ENCODE peak calls at places on chromosome 15, in five cellular contexts. J, D, G, Z and V are unnamed samples.

GRCh38 chr15:48858401-48858800 is 19.5 kb upstream of the EID1 start:
- DNase-seq in J (peak), G (peak), Z (no peak), D (peak), V (no peak)

GRCh38 chr15:48945386-48945785 is 18.3 kb downstream of the SHC4 start:
- DNase-seq in G (no peak), Z (no peak), J (no peak), D (no peak), V (no peak)

GRCh38 chr15:101437618-101438481 is 51.7 kb downstream of the PCSK6 start:
- DNase-seq in Z (no peak), D (no peak), G (no peak), J (no peak), V (no peak)

GRCh38 chr15:52331490-52332240 is 36.1 kb upstream of the MYO5C start:
- DNase-seq in J (no peak), D (no peak), G (peak), Z (no peak), V (no peak)

GRCh38 chr15:50176869-50177268 is 5.1 kb upstream of the SLC27A2 start:
- DNase-seq in G (peak), Z (no peak), D (no peak), J (no peak), V (no peak)

GRCh38 chr15:63466378-63467192 is 37.8 kb upstream of the USP3 start:
- DNase-seq in D (no peak), J (no peak), G (peak), Z (no peak), V (no peak)

GRCh38 chr15:88623061-88623460 is 1.9 kb downstream of the AEN start:
- DNase-seq in G (peak), J (no peak), Z (no peak), D (peak), V (peak)

GRCh38 chr15:88657326-88658069 is 18.7 kb downstream of the ISG20 start:
- DNase-seq in G (peak), Z (no peak), J (no peak), D (no peak), V (peak)

GRCh38 chr15:63601026-63601726 is 4.0 kb downstream of the FBXL22 start:
- DNase-seq in Z (peak), D (no peak), G (no peak), J (no peak), V (no peak)

GRCh38 chr15:73965730-73966103 is 26.4 kb downstream of the STOML1 start:
- DNase-seq in G (peak), D (no peak), J (no peak), Z (no peak), V (no peak)

GRCh38 chr15:26001201-26001600 is 138.1 kb upstream of the ATP10A start:
- DNase-seq in G (no peak), J (no peak), Z (no peak), D (no peak), V (no peak)

GRCh38 chr15:55796321-55796965 is 53.5 kb upstream of the PRTG start:
- DNase-seq in J (no peak), G (peak), Z (no peak), D (no peak), V (no peak)

GRCh38 chr15:95972136-95972553 is 358.4 kb upstream of the NR2F2 start:
- DNase-seq in G (peak), D (peak), Z (no peak), J (peak), V (no peak)

GRCh38 chr15:55289011-55289572 is 521 bp downstream of the RAB27A start:
- DNase-seq in D (no peak), Z (no peak), G (peak), J (no peak), V (peak)

GRCh38 chr15:38589502-38589901 is 24.9 kb upstream of the RASGRP1 start:
- DNase-seq in D (peak), Z (no peak), J (peak), G (peak), V (no peak)

GRCh38 chr15:68817304-68818087 is 3.2 kb downstream of the ANP32A start:
- DNase-seq in G (peak), J (no peak), D (no peak), Z (peak), V (peak)

GRCh38 chr15:73331991-73332925 is 36.5 kb downstream of the HCN4 start:
- DNase-seq in D (no peak), J (no peak), Z (no peak), G (no peak), V (no peak)

GRCh38 chr15:27328616-27329015 is 357.6 kb downstream of the GABRG3 start:
- DNase-seq in J (no peak), Z (no peak), G (no peak), D (no peak), V (no peak)

GRCh38 chr15:100112636-100113305 is 229.0 kb downstream of the ADAMTS17 start:
- DNase-seq in G (no peak), D (no peak), J (no peak), Z (no peak), V (no peak)

GRCh38 chr15:75195766-75196241 is 5.9 kb upstream of the C15orf39 start:
- DNase-seq in G (no peak), D (no peak), Z (no peak), J (no peak), V (no peak)

GRCh38 chr15:32957219-32957618 is 237.3 kb downstream of the FMN1 start:
- DNase-seq in J (no peak), D (no peak), G (no peak), Z (no peak), V (no peak)

GRCh38 chr15:73965094-73965729 is 26.9 kb downstream of the STOML1 start:
- DNase-seq in D (no peak), G (no peak), Z (no peak), J (no peak), V (peak)

GRCh38 chr15:51162865-51163762 is 68.4 kb upstream of the TNFAIP8L3 start:
- DNase-seq in J (no peak), Z (no peak), D (peak), G (peak), V (no peak)

GRCh38 chr15:88649286-88649733 is 10.5 kb downstream of the ISG20 start:
- DNase-seq in Z (peak), J (peak), D (peak), G (peak), V (peak)

GRCh38 chr15:49225572-49226281 is 55.7 kb downstream of the GALK2 start:
- DNase-seq in Z (no peak), J (no peak), D (no peak), G (peak), V (no peak)

GRCh38 chr15:26037369-26037768 is 174.2 kb upstream of the ATP10A start:
- DNase-seq in Z (no peak), J (no peak), D (no peak), G (peak), V (no peak)

GRCh38 chr15:80585544-80586018 is 109.5 kb upstream of the ABHD17C start:
- DNase-seq in D (no peak), Z (no peak), J (no peak), G (no peak), V (no peak)

GRCh38 chr15:23446215-23447106 is 582 bp downstream of the GOLGA6L2 start:
- DNase-seq in D (no peak), G (no peak), J (no peak), Z (no peak), V (no peak)

GRCh38 chr15:38941399-38941953 is 376.9 kb upstream of the RASGRP1 start:
- DNase-seq in D (no peak), J (no peak), G (peak), Z (no peak), V (no peak)

GRCh38 chr15:59999064-59999377 is 5.1 kb upstream of the FOXB1 start:
- DNase-seq in Z (no peak), G (no peak), J (no peak), D (no peak), V (no peak)

GRCh38 chr15:63491116-63491817 is 13.1 kb upstream of the USP3 start:
- DNase-seq in Z (no peak), G (peak), J (no peak), D (no peak), V (no peak)

GRCh38 chr15:98272586-98272985 is 312.1 kb downstream of the ARRDC4 start:
- DNase-seq in J (no peak), G (no peak), Z (no peak), D (no peak), V (no peak)

GRCh38 chr15:101447561-101448071 is 41.9 kb downstream of the PCSK6 start:
- DNase-seq in J (no peak), G (no peak), Z (no peak), D (no peak), V (peak)

GRCh38 chr15:31326729-31327673 is at the start of gene KLF13:
- DNase-seq in Z (peak), G (peak), D (no peak), J (no peak), V (peak)

GRCh38 chr15:61128343-61128742 is 100.8 kb downstream of the RORA start:
- DNase-seq in D (no peak), G (no peak), J (no peak), Z (no peak), V (no peak)

DNA sequence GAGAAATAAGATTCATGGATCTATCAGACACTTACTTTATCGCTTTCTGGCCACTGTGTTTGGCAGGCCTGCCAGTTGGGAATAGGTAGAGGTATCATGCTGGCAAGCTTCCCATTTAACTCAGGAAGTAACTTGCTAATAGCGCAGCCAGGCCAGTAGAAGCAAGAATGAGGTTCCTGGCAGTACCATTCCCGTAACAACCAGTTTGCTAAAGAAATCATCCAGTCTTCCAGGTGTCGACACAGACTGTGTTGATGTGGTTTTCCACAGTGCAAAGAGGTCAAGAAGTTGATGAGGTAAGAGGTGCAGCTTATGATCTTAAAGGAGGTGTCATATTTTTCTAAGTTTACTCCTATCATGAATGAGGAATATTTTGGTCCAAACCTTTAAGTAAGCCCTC is 46.2 kb downstream of the DPH6 start:
- DNase-seq in J (no peak), G (no peak), Z (no peak), D (no peak), V (no peak)
- H3K4me3 ChIP-seq in J (no peak), G (no peak), Z (no peak), D (no peak), V (no peak)

DNA sequence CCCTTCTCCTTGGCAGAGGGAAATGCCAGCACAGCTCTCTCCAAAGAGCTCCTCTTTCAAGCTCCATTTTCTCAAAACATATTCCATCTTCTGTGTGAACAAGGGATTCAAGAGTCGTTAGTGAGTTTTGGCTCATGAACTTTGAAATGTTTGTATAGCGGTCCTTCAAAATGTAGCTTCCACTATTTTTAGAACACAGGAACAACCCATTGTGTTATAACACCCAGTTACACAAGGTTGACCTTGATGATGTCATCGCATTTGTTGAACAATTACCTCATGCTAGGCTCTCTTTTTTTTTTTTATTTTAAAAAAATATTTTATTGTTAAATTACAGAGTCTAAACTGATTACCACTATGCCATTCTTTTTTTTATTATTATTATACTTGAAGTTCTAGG is 251.7 kb downstream of the THSD4 start:
- DNase-seq in D (no peak), G (peak), J (no peak), Z (no peak), V (no peak)
- TF ChIP-seq CTCF in D (no peak), G (no peak), J (no peak), Z (no peak), V (no peak)

GRCh38 chr15:78077053-78077859 is at the start of gene TBC1D2B:
- DNase-seq in D (no peak), G (peak), Z (peak), J (no peak), V (no peak)

GRCh38 chr15:78077860-78078187 is 313 bp upstream of the TBC1D2B start:
- DNase-seq in G (no peak), Z (no peak), J (no peak), D (no peak), V (no peak)

GRCh38 chr15:78079296-78080087 is 2.0 kb upstream of the TBC1D2B start:
- DNase-seq in G (no peak), D (no peak), Z (no peak), J (no peak), V (no peak)

GRCh38 chr15:78075490-78076230 is 1.9 kb downstream of the TBC1D2B start:
- DNase-seq in Z (no peak), J (peak), G (peak), D (no peak), V (no peak)

GRCh38 chr15:78076231-78077052 is 1.1 kb downstream of the TBC1D2B start:
- DNase-seq in Z (no peak), J (no peak), D (no peak), G (no peak), V (no peak)
- H3K4me3 ChIP-seq in Z (peak), J (peak), D (peak), G (peak), V (peak)

GRCh38 chr15:34610388-34610787 is 26.9 kb upstream of the GOLGA8B start:
- DNase-seq in G (peak), D (no peak), Z (no peak), J (no peak), V (no peak)
- TF ChIP-seq CTCF in G (peak), D (peak), Z (no peak), J (peak), V (no peak)

GRCh38 chr15:70703483-70703882 is 59.9 kb downstream of the UACA start:
- DNase-seq in Z (no peak), D (no peak), J (no peak), G (peak), V (no peak)

GRCh38 chr15:70701891-70702568 is 61.3 kb downstream of the UACA start:
- DNase-seq in J (no peak), G (peak), Z (no peak), D (no peak), V (no peak)

GRCh38 chr15:70704166-70704565 is 59.2 kb downstream of the UACA start:
- DNase-seq in Z (no peak), D (no peak), J (no peak), G (no peak), V (no peak)

GRCh38 chr15:70703066-70703465 is 60.3 kb downstream of the UACA start:
- DNase-seq in G (no peak), D (no peak), Z (no peak), J (no peak), V (no peak)

GRCh38 chr15:70702584-70702983 is 60.8 kb downstream of the UACA start:
- DNase-seq in D (no peak), Z (no peak), J (no peak), G (no peak), V (no peak)
- H3K4me3 ChIP-seq in D (no peak), Z (no peak), J (no peak), G (no peak), V (peak)

DNA sequence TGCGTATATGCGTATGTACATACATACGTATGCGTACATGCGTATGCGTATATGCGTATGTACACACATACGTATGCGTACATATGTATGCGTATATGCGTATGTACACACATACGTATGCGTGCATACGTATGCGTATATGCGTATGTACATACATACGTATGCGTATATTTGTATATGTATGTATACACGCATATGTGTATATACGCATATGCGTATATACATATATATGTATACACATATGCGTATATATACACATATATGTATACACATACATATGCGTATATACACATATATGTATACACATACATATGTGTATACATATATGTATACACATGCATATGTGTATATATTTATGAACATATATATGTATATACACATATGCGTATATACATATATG is 12.1 kb downstream of the MCTP2 start:
- DNase-seq in G (no peak), D (no peak), Z (no peak), J (no peak), V (no peak)
- TF ChIP-seq CTCF in G (no peak), D (no peak), Z (no peak), J (no peak), V (no peak)

DNA sequence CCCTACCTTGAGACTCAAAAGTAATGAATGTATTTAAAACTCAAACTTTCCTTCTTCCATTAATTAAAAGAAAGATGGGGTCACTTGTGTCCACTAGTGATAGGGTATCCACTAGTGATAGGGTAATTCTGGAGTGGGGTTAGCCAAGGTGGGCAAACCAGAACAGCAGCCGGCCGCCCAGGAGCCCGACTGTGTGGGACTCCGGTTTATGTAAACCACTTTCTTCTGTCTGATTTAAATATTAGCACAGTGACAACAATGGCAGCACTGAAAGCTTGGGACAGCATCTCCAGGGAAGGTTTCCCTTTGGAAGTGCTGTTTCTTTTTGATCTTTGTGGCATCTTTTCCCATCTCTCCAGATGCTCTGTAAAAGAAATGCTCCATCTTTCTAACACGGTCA is 722 bp downstream of the MYZAP start:
- DNase-seq in D (no peak), Z (no peak), J (no peak), G (no peak), V (no peak)
- H3K4me3 ChIP-seq in D (no peak), Z (peak), J (no peak), G (no peak), V (peak)

GRCh38 chr15:45143056-45143455 is 13.3 kb downstream of the DUOX1 start:
- DNase-seq in G (no peak), Z (no peak), J (no peak), D (no peak), V (no peak)
- TF ChIP-seq CTCF in G (no peak), Z (no peak), J (no peak), D (no peak), V (no peak)

DNA sequence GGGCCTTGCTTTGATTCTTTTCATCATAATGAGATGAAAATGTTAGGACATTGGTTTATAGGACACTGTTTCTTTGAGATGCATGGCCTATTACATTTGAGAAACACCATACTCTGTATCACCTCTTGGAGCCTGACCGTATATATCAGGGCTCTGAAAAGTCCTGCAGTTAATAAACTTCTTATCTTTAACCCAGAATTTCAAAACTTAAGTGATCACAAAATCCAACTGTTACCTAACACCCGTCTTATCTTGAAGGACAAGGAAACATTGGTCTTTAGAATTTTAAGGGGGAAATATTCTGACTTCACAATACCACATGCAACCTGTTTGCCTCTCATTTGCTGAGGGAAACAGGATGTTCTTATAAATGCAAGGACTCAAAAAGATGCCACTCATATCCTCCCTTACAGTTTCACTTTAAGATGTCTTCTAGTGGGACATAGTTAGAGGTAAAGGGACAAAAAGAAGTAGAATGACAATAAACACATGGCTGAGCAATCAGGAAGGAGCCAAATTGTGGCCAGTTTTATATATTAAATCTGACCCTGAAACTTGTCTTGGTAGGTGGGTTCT is 67.8 kb downstream of the CRTC3 start:
- DNase-seq in D (no peak), Z (no peak), J (no peak), G (no peak), V (no peak)
- H3K4me3 ChIP-seq in D (no peak), Z (no peak), J (no peak), G (no peak), V (no peak)